ENCODE peak calls at places on chromosomes 3 and 15, in four cellular contexts. N, Z, A and I are unnamed samples.
A peak's percentile ranks its signal among the peaks of the same experiment; 100 is the strongest.

GRCh38 chr3:53938645-53939044 is 47.0 kb upstream of the SELENOK start:
- DNase-seq in Z (peak; percentile 49), N (peak; percentile 61), A (peak; percentile 21), I (peak; percentile 58)

GRCh38 chr15:56325186-56325585 is 40.0 kb upstream of the TEX9 start:
- DNase-seq in A (no peak), Z (peak; percentile 67), N (no peak), I (no peak)

GRCh38 chr3:71504250-71505036 is 79.1 kb downstream of the FOXP1 start:
- DNase-seq in N (peak; percentile 12), Z (peak; percentile 91), A (no peak), I (peak; percentile 19)

GRCh38 chr3:47000198-47000815 is 20.8 kb downstream of the NBEAL2 start:
- DNase-seq in Z (no peak), N (no peak), A (no peak), I (no peak)

GRCh38 chr15:101698314-101698713 is 26.0 kb downstream of the TARS3 start:
- DNase-seq in Z (no peak), A (no peak), N (no peak), I (no peak)

GRCh38 chr15:91863621-91864255 is 10.2 kb downstream of the SLCO3A1 start:
- DNase-seq in N (no peak), Z (no peak), A (no peak), I (no peak)

GRCh38 chr3:39781025-39781424 is 28.4 kb upstream of the MYRIP start:
- DNase-seq in N (no peak), Z (no peak), A (no peak), I (no peak)

GRCh38 chr3:119304201-119304713 is 10.1 kb downstream of the ARHGAP31 start:
- DNase-seq in Z (peak; percentile 83), A (no peak), N (peak; percentile 28), I (no peak)

GRCh38 chr3:12369029-12369428 is 80.2 kb downstream of the PPARG start:
- DNase-seq in Z (no peak), A (no peak), N (no peak), I (no peak)

GRCh38 chr3:146142757-146143156 is 18.2 kb downstream of the PLOD2 start:
- DNase-seq in Z (peak; percentile 43), A (no peak), N (no peak), I (no peak)

GRCh38 chr3:177935008-177935407 is 601.2 kb upstream of the KCNMB2 start:
- DNase-seq in N (no peak), A (no peak), Z (no peak), I (no peak)

GRCh38 chr3:193343726-193344222 is 34.8 kb downstream of the ATP13A5 start:
- DNase-seq in A (no peak), N (no peak), Z (no peak), I (no peak)

GRCh38 chr15:67531379-67532059 is 10.6 kb downstream of the C15orf61 start:
- DNase-seq in Z (peak; percentile 68), N (peak; percentile 2), A (no peak), I (no peak)

GRCh38 chr15:42038401-42038800 is 17.6 kb upstream of the PLA2G4E start:
- DNase-seq in N (no peak), Z (no peak), A (no peak), I (no peak)

GRCh38 chr15:72532991-72533601 is 59.0 kb downstream of the ARIH1 start:
- DNase-seq in Z (no peak), N (no peak), A (no peak), I (peak; percentile 28)

GRCh38 chr15:70799667-70800450 is 36.5 kb upstream of the UACA start:
- DNase-seq in Z (peak; percentile 98), A (peak; percentile 11), N (no peak), I (peak; percentile 47)

GRCh38 chr3:55899887-55900286 is 412.8 kb upstream of the WNT5A start:
- DNase-seq in Z (no peak), N (peak; percentile 22), A (no peak), I (peak; percentile 28)

GRCh38 chr3:98961161-98962155 is 60.0 kb upstream of the DCBLD2 start:
- DNase-seq in Z (peak; percentile 73), A (no peak), N (peak; percentile 62), I (no peak)

GRCh38 chr3:18369561-18370185 is 55.5 kb downstream of the SATB1 start:
- DNase-seq in N (peak; percentile 9), A (peak; percentile 60), Z (no peak), I (no peak)

GRCh38 chr3:194930439-194931204 is 244.9 kb downstream of the FAM43A start:
- DNase-seq in N (peak; percentile 41), Z (peak; percentile 92), A (no peak), I (no peak)

GRCh38 chr3:45127130-45127822 is 18.9 kb downstream of the CDCP1 start:
- DNase-seq in N (no peak), A (no peak), Z (no peak), I (no peak)

GRCh38 chr3:17041009-17041408 is 156.3 kb downstream of the PLCL2 start:
- DNase-seq in N (no peak), A (no peak), Z (peak; percentile 2), I (no peak)

GRCh38 chr15:26873846-26874245 is 7.0 kb downstream of the GABRA5 start:
- DNase-seq in N (no peak), A (no peak), Z (peak; percentile 56), I (no peak)

GRCh38 chr15:61653110-61653509 is 407.1 kb downstream of the VPS13C start:
- DNase-seq in N (peak; percentile 5), A (no peak), Z (no peak), I (no peak)

GRCh38 chr15:61796056-61796455 is 264.2 kb downstream of the VPS13C start:
- DNase-seq in A (no peak), N (no peak), Z (peak; percentile 67), I (no peak)

GRCh38 chr3:64304996-64305395 is 79.7 kb upstream of the PRICKLE2 start:
- DNase-seq in A (no peak), Z (no peak), N (no peak), I (no peak)

GRCh38 chr15:69668963-69669362 is 216.3 kb downstream of the RPLP1 start:
- DNase-seq in A (no peak), Z (no peak), N (peak; percentile 92), I (no peak)

GRCh38 chr15:67085237-67085817 is 19.9 kb downstream of the SMAD3 start:
- DNase-seq in N (no peak), Z (no peak), A (no peak), I (no peak)

GRCh38 chr3:111084911-111085310 is 13.3 kb downstream of the NECTIN3 start:
- DNase-seq in N (no peak), A (no peak), Z (no peak), I (no peak)

GRCh38 chr3:72632129-72632528 is 216.1 kb downstream of the SHQ1 start:
- DNase-seq in Z (no peak), A (no peak), N (no peak), I (no peak)

GRCh38 chr15:90774731-90775521 is 57.8 kb downstream of the BLM start:
- DNase-seq in A (no peak), N (peak; percentile 80), Z (peak; percentile 66), I (no peak)

GRCh38 chr3:43148033-43148432 is 42.2 kb upstream of the POMGNT2 start:
- DNase-seq in A (no peak), N (peak; percentile 11), Z (no peak), I (no peak)

GRCh38 chr3:148366743-148367410 is 330.8 kb upstream of the AGTR1 start:
- DNase-seq in Z (peak; percentile 15), A (peak; percentile 16), N (peak; percentile 51), I (no peak)

GRCh38 chr3:36446230-36446629 is 65.9 kb downstream of the STAC start:
- DNase-seq in A (no peak), Z (no peak), N (no peak), I (no peak)

GRCh38 chr15:90381515-90381914 is 6.5 kb upstream of the IQGAP1 start:
- DNase-seq in N (no peak), A (no peak), Z (no peak), I (no peak)

GRCh38 chr3:132380979-132381944 is 36.0 kb upstream of the DNAJC13 start:
- DNase-seq in A (no peak), N (no peak), Z (peak; percentile 26), I (no peak)